ENCODE peak calls at places on chromosomes 1 and 21, in six cellular contexts. O, Y, T, K, H and Z are unnamed samples.

GRCh38 chr1:40344597-40344996 is 27.5 kb upstream of the COL9A2 start:
- DNase-seq in K (no peak), O (peak), H (peak), Y (no peak), T (peak), Z (no peak)

GRCh38 chr1:210477328-210477924 is 148.7 kb downstream of the HHAT start:
- DNase-seq in K (no peak), O (no peak), H (no peak), Y (no peak), T (peak), Z (no peak)

GRCh38 chr1:218665216-218665615 is 320.1 kb downstream of the TGFB2 start:
- DNase-seq in T (peak), H (peak), O (no peak), Y (no peak), K (no peak), Z (no peak)

GRCh38 chr21:26212220-26212619 is 41.6 kb upstream of the APP start:
- DNase-seq in Y (no peak), T (no peak), H (no peak), K (no peak), O (no peak), Z (no peak)

GRCh38 chr1:151989131-151989868 is 4.4 kb downstream of the S100A10 start:
- DNase-seq in O (peak), Y (peak), H (peak), K (peak), T (peak), Z (no peak)

GRCh38 chr1:151511636-151512215 is 539 bp downstream of the CGN start:
- DNase-seq in K (no peak), H (peak), O (peak), T (no peak), Y (peak), Z (no peak)

GRCh38 chr1:15188678-15189077 is 35.1 kb downstream of the TMEM51 start:
- DNase-seq in H (no peak), K (no peak), O (peak), T (no peak), Y (no peak), Z (no peak)

GRCh38 chr1:223129229-223129851 is 13.7 kb downstream of the TLR5 start:
- DNase-seq in O (peak), Y (peak), H (peak), K (no peak), T (peak), Z (no peak)

GRCh38 chr1:173202430-173203145 is 4.5 kb downstream of the TNFSF4 start:
- DNase-seq in Y (no peak), H (no peak), T (peak), K (peak), O (no peak), Z (peak)

GRCh38 chr21:45257673-45258341 is 29.9 kb downstream of the POFUT2 start:
- DNase-seq in H (no peak), K (no peak), Y (no peak), T (peak), O (no peak), Z (no peak)

GRCh38 chr1:204583909-204584632 is 67.9 kb downstream of the MDM4 start:
- DNase-seq in K (no peak), O (no peak), Y (no peak), T (no peak), H (peak), Z (no peak)

GRCh38 chr1:15154480-15155036 is 1.0 kb downstream of the TMEM51 start:
- DNase-seq in Y (peak), T (peak), K (no peak), H (peak), O (peak), Z (no peak)

GRCh38 chr1:200628223-200628868 is 7.8 kb upstream of the KIF14 start:
- DNase-seq in Y (no peak), H (no peak), O (no peak), T (no peak), K (no peak), Z (no peak)

GRCh38 chr1:206924549-206925115 is 2.9 kb upstream of the FCMR start:
- DNase-seq in T (no peak), Y (no peak), K (no peak), H (no peak), O (no peak), Z (no peak)

GRCh38 chr1:224497714-224498573 is 63.3 kb upstream of the WDR26 start:
- DNase-seq in K (no peak), O (no peak), T (peak), Y (no peak), H (no peak), Z (peak)

GRCh38 chr1:178006043-178006442 is 36.2 kb upstream of the SEC16B start:
- DNase-seq in H (no peak), K (no peak), T (no peak), O (no peak), Y (no peak), Z (no peak)

GRCh38 chr1:113283914-113284313 is 106.4 kb upstream of the MAGI3 start:
- DNase-seq in T (peak), O (no peak), H (no peak), K (no peak), Y (no peak), Z (peak)

GRCh38 chr1:182624582-182624981 is 20.4 kb upstream of the RGS16 start:
- DNase-seq in Y (no peak), H (no peak), T (no peak), O (no peak), K (no peak), Z (no peak)

GRCh38 chr21:38645282-38645681 is 147.0 kb upstream of the ERG start:
- DNase-seq in Y (no peak), O (no peak), T (peak), H (no peak), K (peak), Z (no peak)

GRCh38 chr1:223739366-223740057 is 27.2 kb downstream of the CAPN2 start:
- DNase-seq in K (no peak), O (no peak), Y (no peak), T (no peak), H (no peak), Z (no peak)

GRCh38 chr1:73593379-73593778 is 604.6 kb downstream of the LRRIQ3 start:
- DNase-seq in Y (no peak), K (no peak), H (no peak), O (no peak), T (peak), Z (peak)
- H3K4me3 ChIP-seq in Y (no peak), K (no peak), H (no peak), O (no peak), T (no peak), Z (peak)

GRCh38 chr1:70033934-70034333 is 171.4 kb downstream of the LRRC40 start:
- DNase-seq in H (no peak), Y (no peak), K (no peak), O (no peak), T (no peak), Z (no peak)

GRCh38 chr1:70033266-70033873 is 172.0 kb downstream of the LRRC40 start:
- DNase-seq in O (no peak), K (no peak), T (no peak), Y (no peak), H (no peak), Z (no peak)

GRCh38 chr1:70038025-70038424 is 167.4 kb downstream of the LRRC40 start:
- DNase-seq in O (no peak), T (peak), K (no peak), Y (no peak), H (no peak), Z (no peak)

GRCh38 chr1:70039485-70039884 is 165.9 kb downstream of the LRRC40 start:
- DNase-seq in T (no peak), Y (no peak), H (no peak), K (no peak), O (no peak), Z (no peak)

GRCh38 chr1:70034403-70034802 is 171.0 kb downstream of the LRRC40 start:
- DNase-seq in H (no peak), T (peak), Y (no peak), O (no peak), K (peak), Z (no peak)
- TF ChIP-seq CTCF in H (no peak), T (peak), Y (no peak), O (no peak), K (peak), Z (peak)

DNA sequence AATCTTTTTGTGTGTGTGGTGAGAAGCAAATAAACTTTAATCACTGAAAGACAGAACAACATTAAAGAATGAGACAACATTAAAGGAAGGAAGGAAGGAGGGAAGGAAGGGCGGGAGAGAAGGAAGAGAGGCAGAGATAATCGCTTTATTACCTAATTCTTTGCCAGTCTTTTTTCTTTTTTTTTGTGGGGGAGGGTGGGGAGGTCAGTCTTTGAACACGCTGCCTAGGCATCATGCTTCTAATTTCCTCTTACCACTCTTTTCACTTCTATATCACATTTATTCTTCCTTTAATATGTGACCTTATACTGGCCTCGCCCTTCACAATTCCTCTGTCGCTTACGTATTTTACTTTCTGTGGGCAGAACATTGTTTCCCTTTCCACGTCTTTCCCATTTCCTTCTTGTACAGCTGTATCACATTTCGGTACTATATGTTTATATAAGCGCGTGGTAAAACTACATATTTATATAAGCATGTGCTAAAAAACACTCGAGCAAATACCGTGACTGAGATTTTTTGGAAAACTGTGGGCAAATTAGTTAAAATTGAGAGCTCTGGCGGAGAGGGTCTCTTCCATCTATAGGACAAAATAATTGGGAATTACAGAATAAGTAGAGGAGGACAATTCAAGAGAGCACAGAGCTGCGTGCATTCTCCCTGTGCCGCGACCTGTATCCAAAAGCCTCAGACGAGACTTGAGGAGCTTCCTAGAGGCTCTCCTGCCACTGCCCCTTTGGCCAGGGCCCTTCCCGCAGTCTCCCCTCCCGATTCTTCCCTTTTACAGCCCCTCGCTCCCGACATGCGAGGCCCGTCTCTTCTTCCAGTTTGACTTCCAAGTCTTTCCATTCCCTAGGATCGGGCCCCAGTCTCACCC is 812 bp upstream of the PRKAA2 start:
- DNase-seq in K (no peak), O (no peak), H (no peak), Y (peak), T (no peak), Z (no peak)
- H3K4me3 ChIP-seq in K (peak), O (peak), H (peak), Y (peak), T (peak), Z (peak)

DNA sequence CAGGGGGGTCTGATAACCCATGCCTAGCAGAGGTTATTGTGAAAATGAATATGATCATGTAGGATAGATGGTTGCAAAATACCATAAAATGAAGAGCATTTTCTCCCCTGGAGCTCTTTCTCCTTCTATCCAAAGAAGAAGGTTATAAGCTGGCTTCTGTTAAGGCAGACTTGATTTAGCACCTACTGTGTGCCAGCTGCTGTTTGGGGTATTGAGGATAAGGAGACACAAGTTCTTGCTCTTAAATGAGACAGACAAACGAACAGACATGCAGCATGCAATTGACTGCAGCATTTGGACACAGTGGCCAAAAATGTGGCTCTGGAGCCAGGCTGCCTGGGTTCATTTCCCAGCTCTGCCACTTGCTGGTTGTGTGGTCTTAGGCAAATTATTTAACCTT is 39.8 kb upstream of the ID3 start:
- DNase-seq in O (no peak), K (no peak), Y (no peak), T (no peak), H (no peak), Z (no peak)
- TF ChIP-seq CTCF in O (no peak), K (no peak), Y (no peak), T (no peak), H (no peak), Z (no peak)

DNA sequence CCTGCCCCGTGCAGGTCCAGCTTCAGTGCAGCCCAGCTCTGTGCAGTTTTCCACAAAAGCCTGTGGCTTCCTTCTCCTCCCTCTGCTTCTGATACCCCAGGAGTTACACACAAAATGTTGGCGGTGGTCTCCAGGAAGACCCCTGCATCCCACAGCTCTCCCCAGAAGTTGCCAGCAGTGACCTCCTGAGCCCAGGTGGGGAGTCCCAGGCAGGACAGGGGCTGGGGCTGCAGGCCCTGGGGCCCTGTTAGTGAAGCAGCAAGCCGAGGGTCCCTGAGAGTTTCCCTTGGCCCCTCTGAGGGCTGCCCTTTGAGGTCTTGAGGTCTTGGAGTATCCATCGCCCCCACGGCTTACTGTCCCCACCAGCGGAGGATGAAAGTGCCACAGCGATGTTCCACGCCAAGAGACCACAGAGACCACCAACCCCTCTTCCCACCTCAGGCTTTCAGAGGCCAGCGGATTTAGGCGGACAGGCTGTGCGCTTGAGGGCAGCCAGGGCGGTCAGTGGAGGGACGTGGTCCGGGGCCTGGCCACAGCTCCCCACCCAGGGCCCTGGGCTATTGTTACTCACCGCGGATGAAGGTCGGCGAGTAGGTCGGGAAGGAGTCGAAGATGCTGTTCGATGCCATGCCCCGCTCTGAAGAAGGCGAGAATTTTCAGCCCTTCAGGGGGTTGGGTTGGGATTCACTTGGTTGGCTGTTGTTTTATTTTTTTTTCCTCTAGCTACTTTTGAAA is 34.0 kb upstream of the RUNX3 start:
- DNase-seq in H (no peak), T (no peak), O (no peak), Y (no peak), K (no peak), Z (no peak)
- H3K4me3 ChIP-seq in H (no peak), T (no peak), O (peak), Y (no peak), K (no peak), Z (no peak)

GRCh38 chr1:89273324-89273778 is 691 bp upstream of the GBP5 start:
- DNase-seq in Y (no peak), O (no peak), T (no peak), K (no peak), H (no peak), Z (no peak)
- TF ChIP-seq CTCF in Y (no peak), O (no peak), T (no peak), K (no peak), H (no peak), Z (no peak)

DNA sequence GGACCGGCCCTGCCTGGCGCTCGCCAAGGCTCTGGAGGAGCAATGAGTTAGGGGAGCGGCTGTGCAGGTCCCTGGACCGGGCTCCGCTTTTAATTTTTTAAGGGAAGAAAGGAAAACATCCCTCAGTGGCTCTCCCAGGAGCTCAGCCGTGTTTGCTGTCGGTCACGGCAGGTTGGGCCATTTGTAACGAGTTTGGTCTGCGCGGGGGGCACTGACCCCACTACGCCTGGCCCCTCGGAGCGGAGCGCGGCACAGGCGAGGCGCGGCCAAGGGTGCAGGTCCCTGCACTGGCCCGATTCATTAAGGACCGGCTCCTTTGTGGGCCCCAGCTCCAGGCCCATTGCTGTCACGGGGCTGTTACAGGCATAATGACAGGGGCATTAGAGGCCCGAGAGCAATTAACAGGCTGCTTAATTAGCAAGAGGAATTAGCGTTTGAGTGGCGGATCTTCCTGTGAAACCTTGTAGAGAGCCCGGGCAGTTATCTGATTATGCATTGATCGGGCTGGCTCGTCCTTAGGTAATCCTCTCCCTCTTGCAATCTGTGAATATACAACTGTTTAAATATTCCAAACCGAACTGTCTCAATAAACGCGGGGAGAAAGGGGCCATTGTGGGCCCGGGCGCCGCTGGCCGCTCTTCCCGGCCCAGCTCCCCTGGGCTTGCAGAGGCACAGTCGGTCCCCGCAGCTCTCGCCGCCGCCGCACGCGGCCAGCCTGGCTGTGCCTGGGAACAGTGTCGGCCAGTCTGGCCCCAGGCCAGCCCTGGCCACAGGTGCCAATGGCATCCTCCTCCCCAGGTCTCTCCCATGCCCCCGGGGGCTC is 56.8 kb downstream of the PRDM16 start:
- DNase-seq in H (no peak), K (no peak), O (no peak), Y (no peak), T (no peak), Z (no peak)
- H3K4me3 ChIP-seq in H (no peak), K (no peak), O (no peak), Y (no peak), T (no peak), Z (no peak)

GRCh38 chr1:196102826-196103225 is 505.4 kb downstream of the KCNT2 start:
- DNase-seq in K (no peak), H (no peak), O (no peak), Y (no peak), T (no peak), Z (no peak)
- TF ChIP-seq CTCF in K (no peak), H (no peak), O (no peak), Y (no peak), T (no peak), Z (no peak)